ENCODE peak calls at places on chromosome 14, in six cellular contexts. K is DND-41; S is fibroblast of lung; Z is fibroblast of pulmonary artery; L is activated B cell treated with CpG ODN at 0.5 μM for 24 hours; A is activated CD8-positive, alpha-beta T cell treated with anti-CD3 and anti-CD28 coated beads for 36 hours. E is an unnamed sample.

GRCh38 chr14:71438684-71439083 is 493.5 kb upstream of the RGS6 start:
- DNase-seq in L (no peak), A (no peak), K (no peak), Z (peak; percentile 39), S (peak; percentile 54), E (no peak)

GRCh38 chr14:102517412-102518062 is 8.0 kb upstream of the ANKRD9 start:
- DNase-seq in L (no peak), A (no peak), K (no peak), S (no peak), Z (no peak), E (peak; percentile 38)

GRCh38 chr14:74038015-74038859 is 19.1 kb downstream of the BBOF1 start:
- DNase-seq in Z (peak; percentile 78), L (no peak), A (no peak), K (peak; percentile 22), S (peak; percentile 76), E (peak; percentile 13)

GRCh38 chr14:58430156-58430555 is 2.6 kb downstream of the KIAA0586 start:
- DNase-seq in A (no peak), Z (peak; percentile 63), S (peak; percentile 46), L (no peak), K (no peak), E (no peak)

GRCh38 chr14:52079239-52079956 is 10.5 kb upstream of the NID2 start:
- DNase-seq in A (no peak), K (no peak), S (no peak), Z (peak; percentile 51), L (no peak), E (no peak)

GRCh38 chr14:100640481-100641273 is 53.5 kb upstream of the BEGAIN start:
- DNase-seq in Z (no peak), S (no peak), A (peak; percentile 91), K (peak; percentile 96), L (no peak), E (no peak)

GRCh38 chr14:68295316-68295816 is 475.8 kb downstream of the RAD51B start:
- DNase-seq in Z (peak; percentile 54), S (no peak), K (no peak), A (no peak), L (no peak), E (peak; percentile 35)

GRCh38 chr14:26281280-26281998 is 316.4 kb downstream of the NOVA1 start:
- DNase-seq in L (no peak), Z (peak; percentile 93), K (no peak), A (no peak), S (peak; percentile 77), E (no peak)

GRCh38 chr14:76784881-76785280 is 23.6 kb downstream of the VASH1 start:
- DNase-seq in K (peak; percentile 65), S (peak; percentile 70), L (no peak), Z (peak; percentile 86), A (peak; percentile 75), E (peak; percentile 91)

GRCh38 chr14:41609704-41610183 is 3.1 kb downstream of the LRFN5 start:
- DNase-seq in Z (peak; percentile 79), S (peak; percentile 87), A (peak; percentile 25), L (no peak), K (no peak), E (peak; percentile 65)

GRCh38 chr14:92417759-92418158 is 94.8 kb downstream of the SLC24A4 start:
- DNase-seq in Z (no peak), S (no peak), L (no peak), K (no peak), A (no peak), E (no peak)

GRCh38 chr14:83433618-83434017 is 1900.0 kb upstream of the SEL1L start:
- DNase-seq in S (no peak), A (no peak), L (no peak), Z (no peak), K (no peak), E (no peak)

GRCh38 chr14:59123975-59124374 is 64.5 kb upstream of the DAAM1 start:
- DNase-seq in A (no peak), K (no peak), S (peak; percentile 55), Z (peak; percentile 46), L (no peak), E (no peak)

GRCh38 chr14:101929096-101929495 is 35.3 kb upstream of the DYNC1H1 start:
- DNase-seq in L (no peak), S (no peak), K (no peak), A (no peak), Z (no peak), E (no peak)

GRCh38 chr14:49306152-49306751 is 279.9 kb downstream of the RPS29 start:
- DNase-seq in K (no peak), S (peak; percentile 33), L (no peak), A (no peak), Z (peak; percentile 20), E (no peak)

GRCh38 chr14:61598980-61599379 is 96.3 kb upstream of the HIF1A start:
- DNase-seq in Z (peak; percentile 40), A (peak; percentile 68), L (no peak), K (no peak), S (no peak), E (no peak)

GRCh38 chr14:59585891-59586554 is 9.4 kb upstream of the CCDC175 start:
- DNase-seq in A (no peak), Z (peak; percentile 56), L (no peak), K (no peak), S (peak; percentile 28), E (no peak)

GRCh38 chr14:76720382-76720813 is 40.9 kb upstream of the VASH1 start:
- DNase-seq in K (no peak), Z (peak; percentile 73), L (no peak), S (peak; percentile 59), A (no peak), E (peak; percentile 47)

GRCh38 chr14:96037891-96038557 is 1.1 kb upstream of the C14orf132 start:
- DNase-seq in Z (peak; percentile 33), L (no peak), K (no peak), S (peak; percentile 70), A (no peak), E (no peak)

GRCh38 chr14:103694572-103695026 is 20.7 kb downstream of the XRCC3 start:
- DNase-seq in L (no peak), K (no peak), Z (no peak), S (no peak), A (no peak), E (no peak)

GRCh38 chr14:39218171-39218769 is 15.4 kb upstream of the MIA2 start:
- DNase-seq in L (no peak), K (no peak), Z (peak; percentile 68), A (no peak), S (no peak), E (no peak)

GRCh38 chr14:37172024-37172869 is at the start of gene SLC25A21:
- DNase-seq in L (no peak), S (peak; percentile 89), K (no peak), A (peak; percentile 5), Z (peak; percentile 84), E (peak; percentile 72)

GRCh38 chr14:61608245-61609142 is 86.8 kb upstream of the HIF1A start:
- DNase-seq in L (no peak), Z (peak; percentile 57), K (no peak), A (no peak), S (peak; percentile 60), E (no peak)

GRCh38 chr14:36301159-36301558 is 19.3 kb downstream of the MBIP start:
- DNase-seq in K (no peak), L (no peak), S (peak; percentile 25), A (no peak), Z (peak; percentile 6), E (no peak)

GRCh38 chr14:50333010-50333409 is 20.9 kb downstream of the DMAC2L start:
- DNase-seq in K (no peak), S (peak; percentile 87), Z (peak; percentile 99), A (no peak), L (no peak), E (no peak)

GRCh38 chr14:105480807-105481801 is 5.6 kb upstream of the CRIP1 start:
- DNase-seq in S (peak; percentile 86), L (peak; percentile 93), Z (peak; percentile 91), A (peak; percentile 92), K (peak; percentile 82), E (peak; percentile 99)

GRCh38 chr14:105479438-105480164 is 5.0 kb downstream of the CRIP2 start:
- DNase-seq in A (no peak), S (no peak), Z (no peak), K (no peak), L (no peak), E (no peak)

GRCh38 chr14:105478624-105479305 is 4.1 kb downstream of the CRIP2 start:
- DNase-seq in L (no peak), S (no peak), Z (no peak), K (no peak), A (no peak), E (no peak)

GRCh38 chr14:105481886-105482454 is 4.7 kb upstream of the CRIP1 start:
- DNase-seq in L (peak; percentile 77), A (peak; percentile 98), S (peak; percentile 96), Z (peak; percentile 99), K (peak; percentile 85), E (peak; percentile 87)

GRCh38 chr14:105480165-105480564 is 5.5 kb downstream of the CRIP2 start:
- DNase-seq in L (no peak), S (no peak), Z (no peak), K (no peak), A (no peak), E (no peak)
- TF ChIP-seq CTCF in L (no peak), S (no peak), Z (no peak), K (no peak), A (no peak), E (no peak)

GRCh38 chr14:75661499-75661814 is 411 bp downstream of the TTLL5 start:
- DNase-seq in A (no peak), S (no peak), L (no peak), K (no peak), Z (no peak), E (no peak)

GRCh38 chr14:75662966-75663365 is 1.9 kb downstream of the TTLL5 start:
- DNase-seq in Z (no peak), A (no peak), K (no peak), L (no peak), S (no peak), E (no peak)

GRCh38 chr14:75658957-75659356 is 1.7 kb downstream of the ERG28 start:
- DNase-seq in A (no peak), K (no peak), S (no peak), Z (no peak), L (no peak), E (no peak)

GRCh38 chr14:75660630-75661498 is at the start of the genes ERG28 and TTLL5:
- DNase-seq in L (peak; percentile 94), A (peak; percentile 97), S (peak; percentile 98), Z (peak; percentile 100), K (peak; percentile 96), E (peak; percentile 96)

GRCh38 chr14:75660238-75660629 is 442 bp downstream of the ERG28 start:
- DNase-seq in A (no peak), S (no peak), K (no peak), L (no peak), Z (no peak), E (no peak)
- TF ChIP-seq CTCF in A (no peak), S (no peak), K (no peak), L (no peak), Z (no peak), E (no peak)

DNA sequence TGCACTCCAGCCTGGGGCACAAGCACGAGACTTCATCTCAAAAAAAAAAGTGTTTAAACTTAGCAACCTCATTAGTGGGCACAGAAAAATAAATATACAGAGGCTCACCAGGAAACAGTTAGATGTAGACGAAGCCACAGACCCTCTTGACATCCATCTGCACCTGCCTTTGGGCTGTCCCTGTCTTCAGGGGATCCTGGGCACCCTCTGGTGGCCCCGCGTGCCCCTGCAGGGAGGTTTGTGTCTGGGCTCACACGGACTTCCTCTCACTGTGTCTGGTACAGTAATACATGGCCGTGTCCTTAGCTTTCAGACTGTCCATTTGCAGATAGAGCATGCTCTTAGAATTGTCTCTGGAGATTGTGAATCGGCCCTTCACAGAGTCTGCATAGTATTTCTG is 916.5 kb downstream of the TMEM121 start:
- DNase-seq in S (no peak), Z (no peak), L (peak; percentile 39), K (peak; percentile 94), A (no peak), E (no peak)
- TF ChIP-seq CTCF in S (no peak), Z (no peak), L (no peak), K (peak; percentile 98), A (no peak), E (no peak)

GRCh38 chr14:79631276-79631675 is 580.0 kb downstream of the DIO2 start:
- DNase-seq in L (no peak), A (no peak), S (no peak), K (no peak), Z (no peak), E (no peak)
- TF ChIP-seq CTCF in L (no peak), A (no peak), S (no peak), K (no peak), Z (no peak), E (no peak)